ENCODE peak calls at places on chromosomes 11 and 22, in four cellular contexts. A is IMR-90, K is SK-N-SH, F is neuronal stem cell. J is an unnamed sample.

GRCh38 chr11:126607374-126607773 is 251.9 kb downstream of the ST3GAL4 start:
- DNase-seq in F (peak; percentile 59), K (peak; percentile 83), A (peak; percentile 66), J (peak; percentile 25)

GRCh38 chr11:76162336-76163288 is 43.7 kb downstream of the WNT11 start:
- DNase-seq in F (no peak), K (no peak), A (no peak), J (no peak)

GRCh38 chr11:106925245-106925644 is 93.0 kb downstream of the GUCY1A2 start:
- DNase-seq in A (no peak), K (no peak), F (no peak), J (no peak)

GRCh38 chr11:118531597-118532084 is 649 bp downstream of the TMEM25 start:
- DNase-seq in F (no peak), A (no peak), K (peak; percentile 69), J (no peak)

GRCh38 chr11:61498767-61499341 is 9.7 kb upstream of the LRRC10B start:
- DNase-seq in A (no peak), F (no peak), K (no peak), J (no peak)

GRCh38 chr11:8386134-8386864 is 122.6 kb upstream of the LMO1 start:
- DNase-seq in A (no peak), K (no peak), F (no peak), J (no peak)

GRCh38 chr11:45906965-45907591 is at the start of gene FREY1:
- DNase-seq in A (no peak), F (no peak), K (no peak), J (no peak)

GRCh38 chr11:12159351-12160099 is 49.1 kb downstream of the MICAL2 start:
- DNase-seq in K (no peak), A (peak; percentile 97), F (no peak), J (no peak)

GRCh38 chr11:113203332-113203731 is 111.1 kb upstream of the TTC12 start:
- DNase-seq in A (no peak), F (no peak), K (peak; percentile 78), J (no peak)

GRCh38 chr22:28222066-28222465 is 303.0 kb upstream of the PITPNB start:
- DNase-seq in A (peak; percentile 41), F (no peak), K (no peak), J (no peak)

GRCh38 chr11:86688398-86689179 is 16.2 kb upstream of the ME3 start:
- DNase-seq in A (peak; percentile 91), F (no peak), K (no peak), J (no peak)

GRCh38 chr11:127625402-127625801 is 624.8 kb upstream of the KIRREL3 start:
- DNase-seq in K (no peak), F (no peak), A (no peak), J (no peak)

GRCh38 chr11:31826530-31827438 is 15.7 kb upstream of the PAX6 start:
- DNase-seq in A (no peak), F (peak; percentile 45), K (peak; percentile 40), J (no peak)

GRCh38 chr11:64746486-64746885 is 2.5 kb upstream of the RASGRP2 start:
- DNase-seq in F (no peak), A (no peak), K (no peak), J (no peak)

GRCh38 chr11:72295471-72295870 is 51.5 kb upstream of the PHOX2A start:
- DNase-seq in A (no peak), K (no peak), F (no peak), J (no peak)

GRCh38 chr11:67442504-67443398 is 525 bp downstream of the CORO1B start:
- DNase-seq in K (no peak), A (no peak), F (no peak), J (no peak)

GRCh38 chr11:70558651-70559050 is 160.3 kb downstream of the CTTN start:
- DNase-seq in F (no peak), K (no peak), A (no peak), J (no peak)

GRCh38 chr22:50161508-50162390 is 8.8 kb upstream of the PANX2 start:
- DNase-seq in K (no peak), F (no peak), A (no peak), J (no peak)

GRCh38 chr11:104771782-104772181 is 126.5 kb downstream of the CASP12 start:
- DNase-seq in K (no peak), F (no peak), A (no peak), J (no peak)

GRCh38 chr22:33247758-33248157 is 189.6 kb upstream of the SYN3 start:
- DNase-seq in F (no peak), A (no peak), K (no peak), J (no peak)

GRCh38 chr11:61587541-61587941 is 6.7 kb upstream of the SYT7 start:
- DNase-seq in F (peak; percentile 43), A (no peak), K (no peak), J (peak; percentile 60)

GRCh38 chr11:28535677-28536076 is 427.5 kb downstream of the METTL15 start:
- DNase-seq in F (no peak), K (no peak), A (no peak), J (no peak)

GRCh38 chr11:35615911-35616900 is 2.1 kb upstream of the FJX1 start:
- DNase-seq in K (peak; percentile 52), F (peak; percentile 39), A (peak; percentile 74), J (no peak)

GRCh38 chr11:117673561-117673960 is 123.5 kb downstream of the DSCAML1 start:
- DNase-seq in A (no peak), K (no peak), F (no peak), J (no peak)

GRCh38 chr11:64319421-64319761 is 1.5 kb downstream of the PRDX5 start:
- DNase-seq in K (no peak), F (no peak), A (no peak), J (no peak)

GRCh38 chr22:21031545-21032036 is 770 bp downstream of the SLC7A4 start:
- DNase-seq in F (no peak), K (no peak), A (no peak), J (no peak)
- H3K4me3 ChIP-seq in F (no peak overlapping the region), K (no peak overlapping the region), A (no peak overlapping the region), J (peak overlapping the region; percentile 29)

GRCh38 chr11:122099345-122100045 is 16.5 kb downstream of the BLID start:
- DNase-seq in F (no peak), K (no peak), A (peak; percentile 71), J (no peak)

GRCh38 chr11:122101625-122102291 is 14.3 kb downstream of the BLID start:
- DNase-seq in F (peak; percentile 65), A (peak; percentile 85), K (peak; percentile 58), J (peak; percentile 28)

GRCh38 chr11:122098223-122098980 is 17.6 kb downstream of the BLID start:
- DNase-seq in F (no peak), K (no peak), A (no peak), J (no peak)

GRCh38 chr11:122102426-122102825 is 13.6 kb downstream of the BLID start:
- DNase-seq in A (peak; percentile 54), F (no peak), K (no peak), J (no peak)

DNA sequence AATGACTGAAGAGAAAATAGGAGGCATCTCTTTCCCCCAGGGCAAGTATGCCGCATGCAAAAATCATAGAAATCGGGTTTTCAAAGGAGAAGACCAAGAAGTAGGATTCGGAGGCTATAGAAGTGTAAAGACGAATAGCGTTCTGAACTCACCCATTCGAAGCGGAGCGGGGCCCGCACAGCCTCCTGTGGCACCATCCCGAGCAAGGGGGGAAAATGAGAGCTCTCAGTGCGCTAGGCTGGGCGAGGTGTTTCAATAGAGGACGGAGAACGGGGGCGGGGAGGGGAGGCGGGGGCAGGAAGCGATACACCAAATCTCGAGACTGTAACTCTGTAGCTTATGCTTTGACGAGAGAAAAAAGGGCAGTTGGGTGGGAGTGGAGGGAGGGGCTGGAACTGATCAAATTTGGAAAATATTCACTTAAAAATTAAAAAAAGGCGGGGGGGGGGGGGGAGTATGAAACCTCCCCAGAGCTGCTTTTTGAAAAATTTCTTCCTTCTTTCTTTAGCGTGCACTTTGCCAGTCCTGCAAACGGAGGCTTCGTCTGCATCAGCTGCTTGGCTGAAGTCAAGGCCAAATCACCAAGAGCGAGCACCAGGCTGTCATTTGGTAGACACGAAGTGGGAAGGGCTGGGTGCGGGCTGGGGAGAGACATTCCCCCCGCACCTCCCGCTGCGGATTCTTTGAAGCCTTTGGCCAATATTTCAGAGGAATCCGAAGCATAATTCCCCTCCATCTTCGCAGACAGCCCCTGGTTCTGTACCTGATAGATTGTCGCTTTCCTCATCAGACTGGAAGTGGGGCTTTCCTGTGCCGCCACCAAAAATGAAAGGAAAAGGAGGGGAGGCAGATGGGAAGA is 15.6 kb downstream of the BLID start:
- DNase-seq in F (no peak), K (peak; percentile 36), A (peak; percentile 68), J (peak; percentile 27)
- H3K9ac ChIP-seq in F (no peak overlapping the region), K (peak overlapping the region; percentile 92), A (peak overlapping the region; percentile 100), J (no peak overlapping the region)

GRCh38 chr11:65900125-65900898 is at the start of gene FOSL1:
- DNase-seq in F (no peak), A (peak; percentile 97), K (peak; percentile 81), J (peak; percentile 96)

GRCh38 chr11:65900899-65901180 is 652 bp upstream of the FOSL1 start:
- DNase-seq in F (no peak), A (no peak), K (no peak), J (no peak)

GRCh38 chr11:65897020-65897471 is 3.1 kb downstream of the FOSL1 start:
- DNase-seq in F (no peak), K (no peak), A (no peak), J (no peak)

GRCh38 chr11:65899356-65900124 is 648 bp downstream of the FOSL1 start:
- DNase-seq in A (peak; percentile 81), K (peak; percentile 71), F (no peak), J (peak; percentile 57)

GRCh38 chr11:65898656-65899355 is 1.4 kb downstream of the FOSL1 start:
- DNase-seq in A (no peak), K (no peak), F (no peak), J (no peak)
- H3K27me3 ChIP-seq in A (no peaks in the 10 kb centered on the region), K (no peaks in the 10 kb centered on the region), F (peaks cover 20% of the 10 kb centered on the region), J (no peaks in the 10 kb centered on the region)

GRCh38 chr22:39077513-39077840 is 402 bp downstream of the APOBEC3G start:
- DNase-seq in A (no peak), K (no peak), F (no peak), J (no peak)
- H3K4me3 ChIP-seq in A (peak overlapping the region; percentile 48), K (no peak overlapping the region), F (no peak overlapping the region), J (peak overlapping the region; percentile 39)

GRCh38 chr11:130728185-130729160 is 187.8 kb downstream of the SNX19 start:
- DNase-seq in A (no peak), K (no peak), F (no peak), J (no peak)
- H3K9ac ChIP-seq in A (no peak overlapping the region), K (no peak overlapping the region), F (no peak overlapping the region), J (no peak overlapping the region)

DNA sequence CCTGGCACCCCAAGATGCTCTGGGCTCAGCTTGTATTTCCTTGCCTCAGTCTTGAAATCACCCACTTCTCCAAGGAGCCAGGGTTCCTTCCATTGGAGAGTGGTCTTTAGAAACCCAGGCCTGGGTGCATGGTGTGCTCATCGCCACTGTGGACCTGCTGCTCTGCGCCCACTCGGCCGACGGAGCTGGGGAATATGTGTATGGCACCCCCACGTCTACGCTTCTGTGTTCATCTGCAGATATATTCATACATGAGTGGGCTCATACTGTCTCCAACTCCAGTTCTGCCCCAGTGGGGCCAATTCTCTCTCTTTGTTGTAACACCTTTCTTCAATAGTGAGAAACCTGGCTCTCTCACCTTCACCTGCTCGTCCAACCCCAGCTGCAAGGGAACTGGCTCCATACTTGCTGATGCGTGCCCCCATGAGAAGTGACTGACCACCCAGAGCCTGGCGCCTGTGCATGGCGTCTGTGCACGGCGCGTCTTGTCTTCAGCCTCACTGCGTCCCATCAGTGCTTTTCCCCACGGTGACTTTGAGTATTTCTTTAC is 39.8 kb downstream of the KCNQ1 start:
- DNase-seq in K (no peak), F (no peak), A (no peak), J (no peak)
- H3K27me3 ChIP-seq in K (no peaks in the 10 kb centered on the region), F (peaks cover 3% of the 10 kb centered on the region), A (peaks cover 21% of the 10 kb centered on the region), J (no peaks in the 10 kb centered on the region)